ENCODE peak calls at places on chromosome 12, in ten cellular contexts. U is OCI-LY7, A is tibial nerve, T is body of pancreas, V is transverse colon, G is cardiac muscle cell, W is lung, L is MM.1S, Z is suprapubic skin, H is Peyer's patch. I is an unnamed sample.
A peak's percentile ranks its signal among the peaks of the same experiment; 100 is the strongest.

GRCh38 chr12:120696599-120696998 is 9.7 kb downstream of the MLEC start:
- DNase-seq in U (no peak), A (no peak), T (no peak), V (no peak), G (no peak), W (peak; percentile 53), L (no peak), Z (no peak), H (no peak), I (no peak)

GRCh38 chr12:31967569-31967968 is 8.4 kb downstream of the RESF1 start:
- DNase-seq in U (no peak), A (no peak), T (no peak), V (no peak), G (no peak), W (no peak), L (no peak), Z (no peak), H (no peak), I (no peak)

GRCh38 chr12:102427542-102427923 is 52.8 kb downstream of the IGF1 start:
- DNase-seq in U (no peak), A (no peak), T (no peak), V (no peak), G (no peak), W (no peak), L (no peak), Z (no peak), H (no peak), I (no peak)

GRCh38 chr12:40107803-40108620 is 2.1 kb upstream of the SLC2A13 start:
- DNase-seq in U (no peak), A (no peak), T (peak; percentile 18), V (no peak), G (peak; percentile 27), W (no peak), L (no peak), Z (no peak), H (no peak), I (no peak)

GRCh38 chr12:2627343-2628191 is 167.2 kb upstream of the FKBP4 start:
- DNase-seq in U (peak; percentile 29), A (no peak), T (no peak), V (no peak), G (no peak), W (no peak), L (no peak), Z (no peak), H (no peak), I (no peak)

GRCh38 chr12:51980051-51980808 is 26.5 kb upstream of the TAMALIN start:
- DNase-seq in U (peak; percentile 72), A (peak; percentile 51), T (peak; percentile 74), V (peak; percentile 72), G (peak; percentile 84), W (peak; percentile 73), L (peak; percentile 61), Z (peak; percentile 87), H (peak; percentile 72), I (peak; percentile 67)

GRCh38 chr12:48852734-48853168 is 788 bp upstream of the DDX23 start:
- DNase-seq in U (no peak), A (no peak), T (no peak), V (no peak), G (no peak), W (no peak), L (no peak), Z (no peak), H (no peak), I (no peak)

GRCh38 chr12:122889658-122890561 is 6.0 kb downstream of the VPS37B start:
- DNase-seq in U (no peak), A (no peak), T (no peak), V (no peak), G (no peak), W (no peak), L (no peak), Z (peak; percentile 38), H (no peak), I (no peak)

GRCh38 chr12:130345292-130345691 is 7.6 kb downstream of the PIWIL1 start:
- DNase-seq in U (no peak), A (no peak), T (no peak), V (no peak), G (no peak), W (no peak), L (no peak), Z (no peak), H (no peak), I (no peak)

GRCh38 chr12:29299613-29300012 is 81.4 kb downstream of the ERGIC2 start:
- DNase-seq in U (no peak), A (no peak), T (no peak), V (no peak), G (no peak), W (no peak), L (no peak), Z (no peak), H (no peak), I (no peak)

GRCh38 chr12:110561471-110562201 is 21.5 kb downstream of the PPTC7 start:
- DNase-seq in U (peak; percentile 42), A (no peak), T (no peak), V (no peak), G (no peak), W (no peak), L (no peak), Z (no peak), H (no peak), I (no peak)
- H3K4me1 ChIP-seq in U (peaks cover 50% of the 10 kb centered on the region), A (peaks cover 74% of the 10 kb centered on the region), T (peaks cover 39% of the 10 kb centered on the region), V (peaks cover 34% of the 10 kb centered on the region), G (peaks cover 35% of the 10 kb centered on the region), W (peaks cover 11% of the 10 kb centered on the region), L (peaks cover 11% of the 10 kb centered on the region), Z (peaks cover 72% of the 10 kb centered on the region), H (peaks cover 15% of the 10 kb centered on the region), I (peaks cover 25% of the 10 kb centered on the region)

GRCh38 chr12:12376636-12377448 is 20.0 kb downstream of the BORCS5 start:
- DNase-seq in U (peak; percentile 87), A (no peak), T (no peak), V (no peak), G (peak; percentile 87), W (no peak), L (peak; percentile 91), Z (no peak), H (no peak), I (no peak)
- TF ChIP-seq CTCF in U (peak; percentile 93), A (peak; percentile 75), T (peak; percentile 91), V (peak; percentile 73), G (peak; percentile 48), W (peak; percentile 80), L (peak; percentile 73), Z (peak; percentile 83), H (peak; percentile 52), I (peak; percentile 81)

GRCh38 chr12:108693186-108693585 is 38.1 kb downstream of the CORO1C start:
- DNase-seq in U (no peak), A (no peak), T (no peak), V (no peak), G (no peak), W (no peak), L (no peak), Z (no peak), H (no peak), I (no peak)

GRCh38 chr12:108691154-108691994 is 39.9 kb downstream of the CORO1C start:
- DNase-seq in U (peak; percentile 51), A (peak; percentile 90), T (peak; percentile 68), V (peak; percentile 90), G (peak; percentile 99), W (peak; percentile 86), L (peak; percentile 93), Z (peak; percentile 98), H (peak; percentile 84), I (peak; percentile 94)

GRCh38 chr12:108693781-108694180 is 37.5 kb downstream of the CORO1C start:
- DNase-seq in U (no peak), A (no peak), T (no peak), V (no peak), G (no peak), W (no peak), L (no peak), Z (no peak), H (no peak), I (no peak)

GRCh38 chr12:108690799-108691153 is 40.5 kb downstream of the CORO1C start:
- DNase-seq in U (no peak), A (no peak), T (no peak), V (no peak), G (no peak), W (no peak), L (no peak), Z (no peak), H (no peak), I (no peak)

GRCh38 chr12:108691995-108692808 is 39.1 kb downstream of the CORO1C start:
- DNase-seq in U (peak; percentile 33), A (no peak), T (no peak), V (peak; percentile 27), G (no peak), W (peak; percentile 67), L (peak; percentile 80), Z (no peak), H (no peak), I (no peak)
- H3K4me1 ChIP-seq in U (peaks cover 37% of the 10 kb centered on the region), A (peaks cover 81% of the 10 kb centered on the region), T (peaks cover 35% of the 10 kb centered on the region), V (peaks cover 38% of the 10 kb centered on the region), G (peaks cover 48% of the 10 kb centered on the region), W (peaks cover 17% of the 10 kb centered on the region), L (peaks cover 54% of the 10 kb centered on the region), Z (peaks cover 88% of the 10 kb centered on the region), H (peaks cover 13% of the 10 kb centered on the region), I (peaks cover 13% of the 10 kb centered on the region)

GRCh38 chr12:53344824-53345485 is 8.8 kb upstream of the SP7 start:
- DNase-seq in U (peak; percentile 80), A (peak; percentile 62), T (peak; percentile 75), V (peak; percentile 78), G (peak; percentile 84), W (peak; percentile 65), L (peak; percentile 72), Z (peak; percentile 89), H (peak; percentile 79), I (peak; percentile 71)
- TF ChIP-seq CTCF in U (peak; percentile 91), A (peak; percentile 78), T (peak; percentile 82), V (peak; percentile 63), G (peak; percentile 78), W (peak; percentile 53), L (peak; percentile 82), Z (peak; percentile 50), H (peak; percentile 61), I (peak; percentile 76)

DNA sequence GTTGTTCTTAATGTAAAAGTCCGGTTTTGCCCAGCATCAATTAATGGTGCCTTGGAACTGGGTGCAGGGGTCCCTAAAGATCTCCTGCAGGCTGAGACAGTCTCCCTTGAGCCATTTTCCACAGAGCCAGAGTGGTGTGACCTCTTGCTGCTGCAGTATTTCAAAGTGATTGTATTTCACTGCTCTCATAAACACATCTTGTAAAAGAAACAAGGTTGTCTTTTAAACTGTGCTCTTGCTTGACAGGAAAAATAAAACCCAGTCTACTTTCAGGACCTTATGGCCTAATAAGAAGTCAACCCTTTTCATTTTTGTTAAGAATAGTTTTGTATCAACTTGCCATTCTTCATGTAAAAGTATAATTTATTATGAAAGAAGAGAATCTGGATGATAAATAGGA is 44.7 kb downstream of the TMEM117 start:
- DNase-seq in U (no peak), A (no peak), T (no peak), V (no peak), G (no peak), W (no peak), L (no peak), Z (no peak), H (no peak), I (no peak)
- H3K4me1 ChIP-seq in U (no peaks in the 10 kb centered on the region), A (peaks cover 21% of the 10 kb centered on the region), T (peaks cover 1% of the 10 kb centered on the region), V (no peaks in the 10 kb centered on the region), G (peaks cover 17% of the 10 kb centered on the region), W (no peaks in the 10 kb centered on the region), L (no peaks in the 10 kb centered on the region), Z (peaks cover 3% of the 10 kb centered on the region), H (no peaks in the 10 kb centered on the region), I (no peaks in the 10 kb centered on the region)

I was measured in breast epithelium.